ENCODE peak calls at places on chromosomes 7 and 10, in ten cellular contexts. X, Q, Y, V, Z, J, C, O, K and I are unnamed samples.

GRCh38 chr7:26369519-26370385 is 78.1 kb downstream of the SNX10 start:
- DNase-seq in X (no peak), Q (peak; percentile 64), Y (no peak), V (no peak), Z (peak; percentile 21), J (no peak), C (peak; percentile 62), O (peak; percentile 66), K (peak; percentile 40), I (peak; percentile 46)

GRCh38 chr7:13879994-13880686 is 109.3 kb downstream of the ETV1 start:
- DNase-seq in X (no peak), Q (peak; percentile 58), Y (no peak), V (no peak), Z (peak; percentile 40), J (no peak), C (no peak), O (no peak), K (no peak), I (peak; percentile 78)

GRCh38 chr7:108380527-108380926 is 75.7 kb downstream of the NRCAM start:
- DNase-seq in X (no peak), Q (peak; percentile 57), Y (no peak), V (no peak), Z (no peak), J (no peak), C (no peak), O (no peak), K (no peak), I (peak; percentile 22)

GRCh38 chr7:114823290-114823689 is 98.6 kb upstream of the MDFIC start:
- DNase-seq in X (no peak), Q (no peak), Y (no peak), V (no peak), Z (no peak), J (no peak), C (no peak), O (peak; percentile 35), K (no peak), I (peak; percentile 50)

GRCh38 chr10:5546891-5547683 is 22.3 kb downstream of the CALML3 start:
- DNase-seq in X (peak; percentile 5), Q (peak; percentile 65), Y (peak; percentile 32), V (no peak), Z (peak; percentile 63), J (no peak), C (peak; percentile 89), O (peak; percentile 46), K (no peak), I (no peak)

GRCh38 chr7:87858427-87859100 is 17.6 kb downstream of the SLC25A40 start:
- DNase-seq in X (no peak), Q (no peak), Y (no peak), V (no peak), Z (no peak), J (no peak), C (no peak), O (no peak), K (no peak), I (no peak)

GRCh38 chr7:38796636-38797501 is 112.1 kb downstream of the VPS41 start:
- DNase-seq in X (no peak), Q (peak; percentile 76), Y (peak; percentile 40), V (peak; percentile 10), Z (peak; percentile 34), J (no peak), C (peak; percentile 52), O (peak; percentile 76), K (peak; percentile 45), I (peak; percentile 74)

GRCh38 chr10:98361636-98362035 is 53.3 kb downstream of the PYROXD2 start:
- DNase-seq in X (no peak), Q (no peak), Y (no peak), V (no peak), Z (no peak), J (no peak), C (no peak), O (no peak), K (no peak), I (no peak)

GRCh38 chr10:93039721-93040120 is 20.9 kb upstream of the CYP26C1 start:
- DNase-seq in X (no peak), Q (peak; percentile 74), Y (no peak), V (no peak), Z (peak; percentile 12), J (no peak), C (no peak), O (peak; percentile 77), K (no peak), I (peak; percentile 52)

GRCh38 chr7:150553163-150553562 is 14.0 kb upstream of the GIMAP4 start:
- DNase-seq in X (no peak), Q (no peak), Y (no peak), V (no peak), Z (no peak), J (no peak), C (no peak), O (no peak), K (no peak), I (no peak)

GRCh38 chr7:138705122-138705521 is 4.0 kb upstream of the SVOPL start:
- DNase-seq in X (no peak), Q (no peak), Y (no peak), V (no peak), Z (no peak), J (no peak), C (no peak), O (no peak), K (no peak), I (no peak)

GRCh38 chr7:139571190-139571589 is 47.7 kb downstream of the CLEC2L start:
- DNase-seq in X (no peak), Q (no peak), Y (no peak), V (no peak), Z (no peak), J (no peak), C (no peak), O (no peak), K (no peak), I (no peak)

GRCh38 chr10:131058799-131059198 is 252.7 kb downstream of the TCERG1L start:
- DNase-seq in X (no peak), Q (no peak), Y (no peak), V (no peak), Z (no peak), J (no peak), C (no peak), O (no peak), K (no peak), I (no peak)

GRCh38 chr10:14074062-14074884 is 256.5 kb downstream of the FRMD4A start:
- DNase-seq in X (peak; percentile 84), Q (peak; percentile 100), Y (peak; percentile 83), V (peak; percentile 100), Z (peak; percentile 15), J (peak; percentile 89), C (peak; percentile 67), O (peak; percentile 100), K (peak; percentile 85), I (peak; percentile 100)

DNA sequence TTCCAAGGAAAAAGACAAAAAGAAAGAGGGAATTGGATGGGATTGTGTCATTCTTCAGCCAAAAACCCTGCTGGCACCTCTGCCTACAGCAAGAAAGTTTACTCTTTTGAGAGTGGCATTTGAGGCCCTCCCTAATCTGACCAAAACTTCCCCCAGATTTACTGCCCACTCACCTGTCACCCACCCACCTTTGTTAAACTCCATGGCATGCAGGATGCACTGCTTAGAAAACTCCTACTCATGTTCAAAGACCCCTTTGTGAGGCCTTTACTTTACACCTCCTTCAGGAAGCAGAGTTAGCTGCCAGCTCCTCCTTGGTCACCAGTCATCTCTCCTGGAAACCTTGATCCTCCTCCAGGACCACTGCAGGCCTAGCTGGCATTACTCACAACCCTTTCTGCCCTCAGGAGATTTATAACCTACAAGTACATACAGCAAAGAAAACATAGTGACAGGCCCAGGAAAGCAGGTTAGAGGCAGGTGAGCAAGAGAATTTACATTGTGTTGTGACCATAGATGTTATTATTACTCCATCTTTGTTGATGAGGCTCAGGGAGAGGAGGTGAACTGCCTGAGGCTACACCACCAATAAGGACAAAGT is 10.3 kb upstream of the PLAC9 start:
- DNase-seq in X (no peak), Q (peak; percentile 14), Y (no peak), V (no peak), Z (no peak), J (no peak), C (no peak), O (no peak), K (no peak), I (no peak)
- TF ChIP-seq CTCF in X (no peak), Q (no peak), Y (no peak), V (no peak), Z (no peak), J (no peak), C (no peak), O (no peak), K (no peak), I (no peak)

DNA sequence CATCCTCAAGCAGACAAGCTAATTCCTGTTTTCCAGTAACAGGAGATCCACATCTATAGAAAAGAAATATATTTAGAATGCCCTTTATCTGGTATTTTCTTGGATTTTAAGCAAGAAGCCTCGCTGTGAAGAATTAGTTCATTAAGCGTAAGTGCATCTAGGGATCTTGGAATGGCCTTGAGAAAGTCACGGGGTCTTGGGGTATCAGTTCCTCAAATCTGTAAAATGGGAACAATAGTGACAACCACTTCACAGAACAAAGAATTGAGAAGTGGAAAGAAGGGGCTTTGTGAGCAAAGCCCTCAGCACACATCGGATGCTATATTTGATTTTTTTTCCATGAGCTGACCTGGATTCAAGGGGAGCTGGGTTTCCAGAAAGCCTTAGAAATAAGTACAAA is 32.3 kb upstream of the WDFY4 start:
- DNase-seq in X (no peak), Q (no peak), Y (no peak), V (no peak), Z (no peak), J (no peak), C (no peak), O (no peak), K (no peak), I (no peak)
- TF ChIP-seq CTCF in X (no peak), Q (no peak), Y (no peak), V (no peak), Z (no peak), J (no peak), C (no peak), O (no peak), K (no peak), I (no peak)

DNA sequence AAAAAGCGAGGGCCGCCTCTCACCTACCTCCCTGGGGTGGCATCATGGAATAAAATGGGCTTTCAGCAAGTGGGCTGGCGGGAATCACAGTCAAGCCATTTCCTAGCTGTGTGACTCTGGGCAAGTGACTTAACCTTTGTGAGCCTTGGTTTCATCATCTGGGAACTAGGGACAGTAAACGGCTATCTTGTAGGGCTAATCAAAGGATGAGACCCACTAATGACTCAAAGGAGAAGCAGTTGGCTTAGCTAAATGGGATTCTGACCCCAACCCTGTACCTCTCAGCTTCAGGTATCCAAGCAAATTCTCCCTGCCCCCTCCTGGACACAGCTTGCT is 25.8 kb downstream of the TRIM8 start:
- DNase-seq in X (no peak), Q (no peak), Y (no peak), V (no peak), Z (no peak), J (no peak), C (no peak), O (no peak), K (no peak), I (no peak)
- TF ChIP-seq CTCF in X (peak; percentile 11), Q (no peak), Y (no peak), V (no peak), Z (peak; percentile 1), J (no peak), C (no peak), O (no peak), K (no peak), I (no peak)

DNA sequence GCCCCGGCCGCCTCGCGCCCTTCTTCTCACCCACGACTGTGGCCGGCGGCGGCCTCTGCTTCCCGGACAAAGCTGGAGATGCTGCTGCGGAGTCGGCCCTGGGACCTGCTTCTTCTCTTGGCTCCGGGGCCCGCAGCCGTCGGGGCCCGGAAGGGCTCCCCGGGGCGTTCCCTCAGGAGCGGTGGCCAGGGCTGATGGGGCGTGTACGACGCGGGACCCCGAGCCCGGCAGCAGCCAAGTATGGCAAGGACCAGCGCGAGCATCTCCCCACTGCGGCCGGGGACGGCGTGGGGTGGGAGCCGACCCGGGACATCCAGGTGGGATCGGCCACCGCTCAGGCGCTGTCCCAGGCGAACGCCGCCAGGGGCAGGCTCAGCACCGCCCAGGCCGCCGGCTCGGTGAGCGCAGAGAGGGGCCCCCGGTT is 27.6 kb upstream of the BMS1 start:
- DNase-seq in X (no peak), Q (no peak), Y (no peak), V (no peak), Z (no peak), J (no peak), C (no peak), O (no peak), K (no peak), I (no peak)
- TF ChIP-seq CTCF in X (peak; percentile 26), Q (no peak), Y (no peak), V (peak; percentile 13), Z (no peak), J (peak; percentile 35), C (no peak), O (peak; percentile 17), K (no peak), I (no peak)